ENCODE peak calls at places on chromosomes 16 and 17, in four cellular contexts. One of them, this sample, is unnamed.

GRCh38 chr16:3712830-3713476 is 4.4 kb downstream of the TRAP1 start:
- DNase-seq in K562: no peak
- DNase-seq in HepG2: peak; percentile 66
- DNase-seq in GM12878: no peak
- DNase-seq in this sample: no peak

GRCh38 chr17:4492762-4493561 is 5.7 kb upstream of the SPNS2 start:
- DNase-seq in K562: peak; percentile 69
- DNase-seq in HepG2: peak; percentile 61
- DNase-seq in GM12878: no peak
- DNase-seq in this sample: peak; percentile 61

GRCh38 chr17:57271821-57272220 is 15.5 kb downstream of the MSI2 start:
- DNase-seq in GM12878: no peak
- DNase-seq in HepG2: no peak
- DNase-seq in K562: no peak
- DNase-seq in this sample: no peak

GRCh38 chr17:12113156-12113555 is 92.5 kb downstream of the MAP2K4 start:
- DNase-seq in HepG2: no peak
- DNase-seq in GM12878: no peak
- DNase-seq in K562: no peak
- DNase-seq in this sample: no peak

GRCh38 chr17:46884552-46884951 is 33.2 kb downstream of the WNT9B start:
- DNase-seq in K562: no peak
- DNase-seq in HepG2: no peak
- DNase-seq in GM12878: no peak
- DNase-seq in this sample: no peak

GRCh38 chr17:9402590-9403199 is 172.9 kb downstream of the STX8 start:
- DNase-seq in HepG2: peak; percentile 45
- DNase-seq in K562: no peak
- DNase-seq in GM12878: no peak
- DNase-seq in this sample: peak; percentile 56

GRCh38 chr16:4321286-4322120 is 5.6 kb downstream of the GLIS2 start:
- DNase-seq in GM12878: no peak
- DNase-seq in K562: no peak
- DNase-seq in HepG2: no peak
- DNase-seq in this sample: no peak

GRCh38 chr17:8153550-8153956 is 1.3 kb upstream of the PER1 start:
- DNase-seq in K562: no peak
- DNase-seq in GM12878: no peak
- DNase-seq in HepG2: peak; percentile 97
- DNase-seq in this sample: no peak

GRCh38 chr16:54750249-54750648 is 180.4 kb upstream of the IRX5 start:
- DNase-seq in GM12878: no peak
- DNase-seq in K562: no peak
- DNase-seq in HepG2: no peak
- DNase-seq in this sample: no peak

GRCh38 chr16:86668136-86668535 is 89.8 kb downstream of the FOXL1 start:
- DNase-seq in K562: no peak
- DNase-seq in HepG2: no peak
- DNase-seq in GM12878: no peak
- DNase-seq in this sample: peak; percentile 21

GRCh38 chr17:27496005-27496404 is 39.8 kb downstream of the KSR1 start:
- DNase-seq in GM12878: no peak
- DNase-seq in K562: no peak
- DNase-seq in HepG2: no peak
- DNase-seq in this sample: no peak

GRCh38 chr17:78144146-78144719 is 2.0 kb upstream of the C17orf99 start:
- DNase-seq in GM12878: no peak
- DNase-seq in HepG2: no peak
- DNase-seq in K562: no peak
- DNase-seq in this sample: no peak

GRCh38 chr16:2385441-2385840 is 43.8 kb upstream of the CCNF start:
- DNase-seq in GM12878: no peak
- DNase-seq in HepG2: no peak
- DNase-seq in K562: no peak
- DNase-seq in this sample: no peak

GRCh38 chr17:32992360-32993033 is 850 bp downstream of the SPACA3 start:
- DNase-seq in GM12878: no peak
- DNase-seq in K562: peak; percentile 44
- DNase-seq in HepG2: no peak
- DNase-seq in this sample: no peak

GRCh38 chr17:64778367-64779290 is 116.5 kb upstream of the SMURF2 start:
- DNase-seq in K562: no peak
- DNase-seq in GM12878: no peak
- DNase-seq in HepG2: no peak
- DNase-seq in this sample: no peak

GRCh38 chr17:42289863-42290165 is 1.5 kb downstream of the STAT5A start:
- DNase-seq in K562: peak; percentile 29
- DNase-seq in HepG2: no peak
- DNase-seq in GM12878: no peak
- DNase-seq in this sample: no peak

GRCh38 chr16:4176794-4177438 is 60.7 kb upstream of the ADCY9 start:
- DNase-seq in K562: peak; percentile 29
- DNase-seq in GM12878: peak; percentile 21
- DNase-seq in HepG2: peak; percentile 8
- DNase-seq in this sample: no peak

DNA sequence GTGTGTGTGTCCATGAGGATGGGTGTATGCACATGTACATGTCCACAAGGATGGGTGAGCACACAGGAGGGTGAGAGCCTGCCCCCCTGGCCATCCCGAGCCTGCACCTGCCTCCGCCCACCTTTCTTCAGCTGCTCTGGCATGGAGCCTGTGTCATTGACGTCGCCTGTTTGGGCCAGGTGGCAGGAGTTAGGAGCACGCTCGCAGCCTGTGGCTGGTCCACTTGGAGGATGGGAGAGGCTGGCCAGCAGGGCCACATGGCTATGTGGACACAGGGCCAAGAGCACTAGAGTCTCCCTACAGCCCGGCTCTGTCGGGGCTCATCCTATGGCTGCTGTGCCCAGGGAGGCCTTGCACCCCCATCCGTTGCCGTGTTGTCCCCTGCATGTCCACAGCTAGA is 21.4 kb downstream of the BAHCC1 start:
- DNase-seq in GM12878: no peak
- DNase-seq in HepG2: no peak
- DNase-seq in K562: no peak
- DNase-seq in this sample: no peak
- TF ChIP-seq FOXK2 in GM12878: no peak
- TF ChIP-seq FOXK2 in HepG2: no peak
- TF ChIP-seq FOXK2 in K562: no peak
- TF ChIP-seq FOXK2 in this sample: no peak

GRCh38 chr16:46638947-46639925 is 18.1 kb upstream of the SHCBP1 start:
- DNase-seq in GM12878: no peak
- DNase-seq in HepG2: no peak
- DNase-seq in K562: no peak
- DNase-seq in this sample: no peak
- TF ChIP-seq FOXK2 in GM12878: no peak
- TF ChIP-seq FOXK2 in HepG2: no peak
- TF ChIP-seq FOXK2 in K562: no peak
- TF ChIP-seq FOXK2 in this sample: no peak

DNA sequence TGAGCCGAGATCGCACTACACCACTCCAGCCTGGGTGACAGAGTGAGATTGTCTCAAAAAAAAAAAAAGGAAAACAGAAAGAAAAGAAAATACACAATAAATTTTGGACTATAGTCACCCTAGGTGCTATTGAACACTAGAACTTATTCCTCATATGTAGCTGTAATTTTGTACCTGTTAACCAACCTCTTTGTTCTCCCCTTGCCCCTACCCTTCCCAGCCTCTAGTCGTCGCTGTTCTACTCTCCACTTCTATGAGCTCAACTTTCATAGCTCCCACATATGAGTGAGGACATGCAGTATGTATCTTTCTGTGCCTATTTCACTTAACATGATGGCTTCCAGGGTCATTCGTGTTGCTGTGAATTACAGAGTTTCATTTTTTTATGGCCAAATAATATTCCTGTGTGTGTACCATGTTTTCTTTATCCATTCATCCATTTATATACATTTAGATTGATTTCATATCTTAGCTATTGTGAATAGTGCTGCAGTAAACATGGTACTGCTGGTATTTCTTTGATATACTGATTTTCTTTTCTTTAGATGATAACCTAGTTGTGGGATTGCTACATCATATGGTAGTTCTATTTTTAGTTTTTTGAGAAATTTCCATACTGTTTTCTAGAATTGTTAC is 28.3 kb downstream of the VPS35L start:
- DNase-seq in HepG2: peak; percentile 77
- DNase-seq in K562: peak; percentile 62
- DNase-seq in GM12878: no peak
- DNase-seq in this sample: peak; percentile 41
- TF ChIP-seq FOXK2 in HepG2: no peak
- TF ChIP-seq FOXK2 in K562: no peak
- TF ChIP-seq FOXK2 in GM12878: no peak
- TF ChIP-seq FOXK2 in this sample: no peak

GRCh38 chr16:48498761-48499600 is 111.0 kb downstream of the N4BP1 start:
- DNase-seq in HepG2: peak; percentile 35
- DNase-seq in K562: no peak
- DNase-seq in GM12878: no peak
- DNase-seq in this sample: no peak
- TF ChIP-seq FOXK2 in HepG2: no peak
- TF ChIP-seq FOXK2 in K562: no peak
- TF ChIP-seq FOXK2 in GM12878: no peak
- TF ChIP-seq FOXK2 in this sample: no peak

GRCh38 chr16:82954224-82954929 is 327.6 kb downstream of the CDH13 start:
- DNase-seq in HepG2: no peak
- DNase-seq in GM12878: no peak
- DNase-seq in K562: no peak
- DNase-seq in this sample: no peak
- TF ChIP-seq FOXK2 in HepG2: no peak
- TF ChIP-seq FOXK2 in GM12878: no peak
- TF ChIP-seq FOXK2 in K562: no peak
- TF ChIP-seq FOXK2 in this sample: no peak

GRCh38 chr16:89821438-89822187 is 5.2 kb upstream of the FANCA start:
- DNase-seq in K562: no peak
- DNase-seq in HepG2: peak; percentile 81
- DNase-seq in GM12878: no peak
- DNase-seq in this sample: no peak

GRCh38 chr16:89811321-89811720 is 5.1 kb downstream of the FANCA start:
- DNase-seq in HepG2: no peak
- DNase-seq in K562: no peak
- DNase-seq in GM12878: no peak
- DNase-seq in this sample: no peak

DNA sequence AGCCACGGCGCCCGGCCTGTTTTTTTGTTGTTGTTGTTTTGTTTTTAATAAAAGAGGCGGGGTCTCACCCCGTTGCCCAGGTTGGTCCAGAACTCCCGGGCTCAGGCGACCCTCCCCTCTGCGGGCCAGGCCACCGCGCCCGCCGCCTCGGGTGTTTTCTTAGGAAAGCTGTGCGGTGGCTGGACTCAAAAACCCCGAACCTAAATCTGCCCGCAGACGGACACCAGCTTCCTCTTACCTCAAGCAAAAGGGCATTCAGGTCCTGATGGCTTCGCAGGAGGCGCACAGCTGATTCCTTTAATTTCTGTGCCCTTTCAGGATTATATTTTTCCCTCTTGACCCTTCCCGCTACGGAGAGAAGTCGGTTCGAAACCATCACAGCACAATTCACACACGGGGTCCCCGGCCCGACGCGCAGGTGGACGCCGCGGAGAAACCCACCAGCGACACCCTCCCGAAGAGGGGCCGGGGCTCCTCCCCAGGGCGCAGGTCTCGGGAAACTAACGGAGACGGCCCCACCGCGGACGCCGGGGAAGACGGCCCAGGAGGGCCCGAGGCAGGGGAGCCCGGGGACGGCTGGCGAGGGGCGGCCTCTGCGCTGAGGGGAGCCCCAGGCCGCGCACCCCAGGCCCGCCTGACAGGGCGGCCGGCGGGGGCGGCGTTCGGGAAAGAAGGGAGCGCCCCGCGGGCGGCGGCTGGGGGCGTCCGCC is 653 bp downstream of the FANCA start:
- DNase-seq in GM12878: no peak
- DNase-seq in K562: no peak
- DNase-seq in HepG2: no peak
- DNase-seq in this sample: no peak
- TF ChIP-seq FOXK2 in GM12878: no peak
- TF ChIP-seq FOXK2 in K562: no peak
- TF ChIP-seq FOXK2 in HepG2: no peak
- TF ChIP-seq FOXK2 in this sample: no peak

GRCh38 chr17:35766903-35767510 is 6.3 kb downstream of the C17orf50 start:
- DNase-seq in GM12878: no peak
- DNase-seq in HepG2: no peak
- DNase-seq in K562: peak; percentile 35
- DNase-seq in this sample: no peak
- TF ChIP-seq FOXK2 in GM12878: no peak
- TF ChIP-seq FOXK2 in HepG2: no peak
- TF ChIP-seq FOXK2 in K562: no peak
- TF ChIP-seq FOXK2 in this sample: no peak

GRCh38 chr16:78705694-78706093 is 606.2 kb downstream of the WWOX start:
- DNase-seq in K562: peak; percentile 34
- DNase-seq in GM12878: peak; percentile 9
- DNase-seq in HepG2: peak; percentile 82
- DNase-seq in this sample: no peak

GRCh38 chr16:78706637-78707036 is 607.2 kb downstream of the WWOX start:
- DNase-seq in HepG2: peak; percentile 17
- DNase-seq in GM12878: no peak
- DNase-seq in K562: no peak
- DNase-seq in this sample: no peak

GRCh38 chr16:78703951-78704350 is 604.5 kb downstream of the WWOX start:
- DNase-seq in HepG2: no peak
- DNase-seq in K562: no peak
- DNase-seq in GM12878: no peak
- DNase-seq in this sample: no peak

GRCh38 chr16:78704421-78704820 is 605.0 kb downstream of the WWOX start:
- DNase-seq in HepG2: no peak
- DNase-seq in GM12878: no peak
- DNase-seq in K562: no peak
- DNase-seq in this sample: no peak

DNA sequence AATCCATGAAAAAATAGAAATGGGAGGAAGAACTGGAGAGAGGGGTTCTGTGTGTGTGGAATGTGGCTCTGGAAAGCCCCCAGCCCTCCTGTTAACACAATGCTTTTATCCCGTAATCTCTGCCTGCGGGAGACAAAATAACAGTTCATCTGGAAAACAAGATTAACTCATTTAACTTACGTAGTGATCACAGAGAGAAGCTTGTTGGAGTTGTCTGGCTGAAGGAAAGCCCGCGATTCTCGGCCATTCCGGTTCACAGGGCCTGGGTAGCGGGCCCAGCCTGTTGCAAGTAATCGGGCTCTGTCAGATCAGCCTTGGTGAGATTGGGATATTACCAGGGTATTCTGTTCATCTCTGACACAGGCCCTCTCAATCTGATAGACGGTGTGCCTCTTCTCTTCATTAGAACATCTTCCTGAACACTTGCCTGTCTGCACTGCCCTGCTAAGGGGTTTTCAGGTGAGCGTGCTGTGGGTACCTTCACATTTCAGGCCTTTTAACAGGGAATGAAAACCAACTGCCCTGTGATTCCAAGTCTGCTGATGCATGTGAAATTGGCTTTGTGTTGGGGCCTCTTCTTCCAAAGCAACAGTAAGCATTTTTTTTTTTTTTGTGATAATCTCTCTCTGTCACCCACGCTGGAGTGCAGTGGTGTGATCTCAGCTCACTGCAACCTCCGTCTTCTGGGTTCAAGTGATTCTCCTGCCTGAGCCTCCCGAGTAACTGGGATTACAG is 609.9 kb downstream of the WWOX start:
- DNase-seq in HepG2: no peak
- DNase-seq in GM12878: no peak
- DNase-seq in K562: no peak
- DNase-seq in this sample: no peak
- TF ChIP-seq FOXK2 in HepG2: no peak
- TF ChIP-seq FOXK2 in GM12878: no peak
- TF ChIP-seq FOXK2 in K562: no peak
- TF ChIP-seq FOXK2 in this sample: no peak